ENCODE peak calls at places on chromosomes 16 and 17, in five cellular contexts. L, R, C, U and T are unnamed samples.

GRCh38 chr17:21280081-21280518 is 4.4 kb upstream of the MAP2K3 start:
- DNase-seq in C (peak), R (peak), L (peak), U (no peak), T (no peak)

GRCh38 chr16:80580109-80580832 is 39.5 kb downstream of the DYNLRB2 start:
- DNase-seq in L (peak), U (no peak), R (peak), C (no peak), T (no peak)

GRCh38 chr16:48526058-48526957 is 83.7 kb downstream of the N4BP1 start:
- DNase-seq in C (peak), L (peak), U (no peak), R (peak), T (no peak)

GRCh38 chr16:59719121-59719520 is 985.0 kb upstream of the GOT2 start:
- DNase-seq in R (no peak), L (no peak), U (no peak), C (no peak), T (no peak)

GRCh38 chr16:73298562-73298961 is 250.6 kb upstream of the ZFHX3 start:
- DNase-seq in R (no peak), C (no peak), L (no peak), U (no peak), T (no peak)

GRCh38 chr16:11916524-11917285 is 949 bp upstream of the GSPT1 start:
- DNase-seq in C (no peak), U (no peak), R (no peak), L (no peak), T (no peak)

GRCh38 chr16:66486199-66486772 is 59.2 kb downstream of the BEAN1 start:
- DNase-seq in L (no peak), C (peak), U (no peak), R (peak), T (no peak)

GRCh38 chr17:37691807-37692206 is 48.6 kb upstream of the DDX52 start:
- DNase-seq in C (no peak), U (no peak), L (no peak), R (no peak), T (no peak)

GRCh38 chr17:59848778-59849177 is 44.0 kb downstream of the TUBD1 start:
- DNase-seq in R (peak), C (peak), L (peak), U (no peak), T (no peak)

GRCh38 chr16:24670623-24671454 is 58.6 kb upstream of the TNRC6A start:
- DNase-seq in L (peak), U (peak), C (peak), R (peak), T (peak)

GRCh38 chr17:32621612-32622312 is 135.0 kb downstream of the CDK5R1 start:
- DNase-seq in R (no peak), L (no peak), C (no peak), U (no peak), T (peak)

GRCh38 chr16:55842369-55843104 is 9.6 kb upstream of the CES1 start:
- DNase-seq in U (no peak), C (no peak), L (peak), R (no peak), T (peak)

GRCh38 chr17:78248051-78248914 is 16.9 kb downstream of the TMEM235 start:
- DNase-seq in R (no peak), L (no peak), U (no peak), C (no peak), T (no peak)

GRCh38 chr17:81566461-81567126 is 14.4 kb upstream of the FAAP100 start:
- DNase-seq in C (peak), R (no peak), U (no peak), L (no peak), T (peak)

GRCh38 chr17:81553616-81554181 is 1.5 kb upstream of the FAAP100 start:
- DNase-seq in R (no peak), L (no peak), C (no peak), U (no peak), T (peak)

GRCh38 chr16:88303890-88304819 is 78.6 kb upstream of the ZNF469 start:
- DNase-seq in C (peak), U (no peak), L (no peak), R (no peak), T (peak)

GRCh38 chr16:28193530-28194423 is 18.0 kb downstream of the XPO6 start:
- DNase-seq in R (no peak), L (peak), U (no peak), C (no peak), T (peak)

GRCh38 chr17:81135503-81136283 is 29.6 kb upstream of the PVALEF start:
- DNase-seq in R (no peak), C (no peak), U (no peak), L (no peak), T (no peak)

GRCh38 chr17:5122586-5123342 is 6.9 kb downstream of the USP6 start:
- DNase-seq in L (peak), U (peak), C (peak), R (peak), T (no peak)

GRCh38 chr17:66803474-66803951 is 31.4 kb upstream of the CACNG5 start:
- DNase-seq in U (no peak), R (no peak), C (peak), L (no peak), T (no peak)

GRCh38 chr17:82884923-82885322 is 45.1 kb upstream of the ZNF750 start:
- DNase-seq in L (peak), U (no peak), R (peak), C (no peak), T (no peak)

GRCh38 chr17:58304735-58305486 is 23.7 kb downstream of the TSPOAP1 start:
- DNase-seq in R (peak), C (peak), L (no peak), U (peak), T (no peak)

GRCh38 chr17:17508641-17509591 is 12.7 kb upstream of the RASD1 start:
- DNase-seq in U (no peak), C (no peak), R (no peak), L (no peak), T (no peak)

GRCh38 chr16:66399930-66400329 is 27.2 kb upstream of the BEAN1 start:
- DNase-seq in U (peak), C (no peak), L (no peak), R (peak), T (no peak)

GRCh38 chr17:75723201-75723930 is 2.1 kb downstream of the ITGB4 start:
- DNase-seq in L (no peak), C (no peak), U (no peak), R (peak), T (no peak)

GRCh38 chr17:9189870-9190269 is 168.6 kb downstream of the NTN1 start:
- DNase-seq in U (no peak), R (no peak), L (no peak), C (no peak), T (no peak)

GRCh38 chr17:19703106-19703775 is 13.1 kb downstream of the SLC47A2 start:
- DNase-seq in C (no peak), L (no peak), R (peak), U (no peak), T (no peak)

GRCh38 chr17:35086931-35087573 is 23.5 kb upstream of the RFFL start:
- DNase-seq in U (no peak), C (no peak), L (no peak), R (no peak), T (no peak)

GRCh38 chr16:67594256-67594915 is 32.1 kb downstream of the CTCF start:
- DNase-seq in L (no peak), R (no peak), C (no peak), U (no peak), T (no peak)

GRCh38 chr17:34313164-34313563 is 6.1 kb upstream of the CCL8 start:
- DNase-seq in L (no peak), C (no peak), U (peak), R (no peak), T (no peak)

GRCh38 chr16:59593256-59593655 is 859.1 kb upstream of the GOT2 start:
- DNase-seq in R (no peak), L (no peak), U (no peak), C (no peak), T (no peak)

GRCh38 chr16:84175351-84176081 is 11.3 kb downstream of the TAF1C start:
- DNase-seq in L (peak), C (no peak), U (no peak), R (no peak), T (no peak)

GRCh38 chr16:48613061-48613957 is 3.3 kb upstream of the N4BP1 start:
- DNase-seq in C (no peak), L (peak), U (no peak), R (peak), T (no peak)

GRCh38 chr17:17239832-17240231 is 2.9 kb upstream of the FLCN start:
- DNase-seq in L (no peak), C (no peak), R (no peak), U (no peak), T (no peak)

GRCh38 chr16:13911306-13911705 is 8.6 kb upstream of the ERCC4 start:
- DNase-seq in U (no peak), L (no peak), R (no peak), C (no peak), T (no peak)
- TF ChIP-seq CTCF in U (no peak), L (no peak), R (no peak), C (no peak), T (no peak)

DNA sequence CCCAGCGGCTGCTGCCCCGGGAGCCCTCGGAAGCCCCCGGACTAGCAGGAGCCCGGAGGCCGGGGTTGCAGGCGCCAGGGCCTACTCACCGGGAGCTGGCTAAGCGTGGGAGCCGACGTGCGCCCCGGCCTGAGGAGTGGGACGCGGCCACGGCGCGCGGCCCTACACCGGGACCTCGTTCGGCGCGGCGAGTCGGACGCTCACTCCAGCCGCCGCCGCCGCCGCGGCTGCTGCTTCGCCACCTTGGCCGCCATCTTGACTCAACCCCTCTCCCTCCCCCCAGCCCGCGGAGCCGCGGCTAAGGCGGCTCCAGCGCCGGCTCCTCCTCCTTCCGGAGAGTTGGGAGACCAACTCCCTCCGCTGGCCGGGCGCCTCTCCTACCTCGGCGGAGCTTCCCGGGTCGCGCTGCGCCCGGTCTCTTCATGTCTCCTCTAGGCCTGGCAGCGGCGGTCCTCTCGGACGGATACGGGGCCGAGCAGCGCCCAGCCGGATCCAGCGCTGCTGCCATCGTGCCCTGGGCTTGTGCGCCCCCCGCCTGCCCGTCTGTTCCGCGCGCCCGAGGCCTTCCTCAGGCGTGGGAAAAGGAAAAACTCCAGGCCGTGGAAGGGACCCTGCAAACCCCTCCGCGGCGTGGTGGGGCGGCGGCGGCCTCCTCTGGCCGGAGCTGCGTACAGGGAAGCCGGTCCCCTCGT is at the start of gene NCOR1:
- DNase-seq in C (peak), U (peak), R (peak), L (peak), T (peak)
- TF ChIP-seq CTCF in C (no peak), U (no peak), R (no peak), L (peak), T (peak)

GRCh38 chr17:73593249-73593965 is 50.8 kb downstream of the SDK2 start:
- DNase-seq in C (no peak), L (no peak), U (no peak), R (no peak), T (no peak)

GRCh38 chr17:73594025-73594424 is 50.2 kb downstream of the SDK2 start:
- DNase-seq in R (no peak), C (no peak), L (no peak), U (no peak), T (no peak)

GRCh38 chr17:73595931-73596330 is 48.3 kb downstream of the SDK2 start:
- DNase-seq in C (no peak), R (no peak), U (no peak), L (no peak), T (no peak)

GRCh38 chr17:73594598-73594997 is 49.6 kb downstream of the SDK2 start:
- DNase-seq in U (no peak), C (no peak), R (no peak), L (no peak), T (no peak)

DNA sequence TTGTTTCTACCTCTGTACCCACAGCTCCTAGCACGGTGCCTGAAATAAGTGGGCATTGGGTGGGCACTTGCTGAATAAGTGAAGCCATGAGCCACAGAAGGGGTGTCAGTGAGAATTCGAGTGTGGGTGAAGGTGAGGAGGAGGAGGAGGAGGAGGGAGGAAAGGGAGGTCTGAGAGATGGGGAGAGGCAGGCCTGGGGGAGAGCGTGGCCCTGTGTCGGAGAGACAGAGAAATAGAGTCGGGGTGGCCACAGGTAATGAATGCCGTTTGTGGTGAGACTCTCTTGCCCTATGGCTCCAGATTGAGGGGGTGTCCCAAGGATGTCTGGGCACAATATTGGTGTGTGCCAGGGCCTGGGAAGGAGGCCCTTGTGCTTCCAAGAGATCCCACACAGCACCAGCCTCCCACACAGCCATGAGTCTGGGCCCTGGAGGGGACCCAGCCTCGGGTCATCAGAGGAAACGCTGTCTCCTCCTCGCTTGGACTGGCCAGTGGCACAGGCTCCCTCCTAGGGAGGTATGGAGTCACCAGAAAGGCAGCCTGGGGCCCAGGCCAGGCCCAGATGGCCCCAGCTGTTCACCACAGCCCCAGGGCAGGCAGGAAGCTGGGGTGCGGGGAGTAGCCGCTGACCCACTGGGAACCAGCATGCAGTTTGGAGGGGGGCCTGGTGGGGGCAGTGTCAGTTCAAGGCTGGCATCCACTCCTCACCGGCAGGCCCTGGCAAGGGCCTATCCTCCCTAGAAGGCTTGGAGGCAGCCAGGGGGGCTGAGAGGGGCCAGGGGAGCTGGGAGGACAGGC is 49.0 kb downstream of the SDK2 start:
- DNase-seq in C (no peak), U (no peak), R (no peak), L (peak), T (no peak)
- TF ChIP-seq CTCF in C (no peak), U (no peak), R (no peak), L (peak), T (peak)

GRCh38 chr17:13939222-13939621 is 130.1 kb upstream of the COX10 start:
- DNase-seq in C (no peak), U (no peak), L (no peak), R (no peak), T (no peak)
- TF ChIP-seq CTCF in C (no peak), U (no peak), L (peak), R (no peak), T (peak)

GRCh38 chr17:50195196-50195865 is 6.1 kb downstream of the COL1A1 start:
- DNase-seq in R (no peak), C (no peak), U (no peak), L (no peak), T (no peak)
- TF ChIP-seq CTCF in R (no peak), C (no peak), U (no peak), L (no peak), T (peak)

GRCh38 chr16:57801856-57802634 is at the start of gene KIFC3:
- DNase-seq in R (peak), C (peak), U (no peak), L (peak), T (no peak)
- TF ChIP-seq CTCF in R (no peak), C (no peak), U (no peak), L (no peak), T (no peak)

DNA sequence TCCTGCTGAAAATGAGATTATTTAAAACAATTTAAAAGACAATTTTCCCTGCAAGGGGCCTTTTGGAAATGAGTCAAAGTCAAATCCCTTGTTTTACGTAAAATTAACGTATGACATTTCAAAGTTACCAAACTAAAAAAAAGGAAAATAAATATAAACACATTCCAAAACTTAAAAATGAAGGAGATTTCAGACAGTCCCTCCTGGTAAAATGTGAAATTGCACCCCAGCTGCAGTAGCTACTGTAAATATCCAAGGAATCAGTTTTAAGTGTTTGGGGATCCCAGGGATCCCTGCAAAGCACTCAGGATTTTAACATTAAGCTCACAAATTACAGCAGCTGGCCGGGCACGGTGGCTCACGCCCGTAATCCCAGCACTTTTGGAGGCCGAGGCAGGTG is 63.3 kb downstream of the NXN start:
- DNase-seq in R (no peak), C (no peak), U (no peak), L (no peak), T (no peak)
- TF ChIP-seq CTCF in R (no peak), C (no peak), U (no peak), L (no peak), T (no peak)

DNA sequence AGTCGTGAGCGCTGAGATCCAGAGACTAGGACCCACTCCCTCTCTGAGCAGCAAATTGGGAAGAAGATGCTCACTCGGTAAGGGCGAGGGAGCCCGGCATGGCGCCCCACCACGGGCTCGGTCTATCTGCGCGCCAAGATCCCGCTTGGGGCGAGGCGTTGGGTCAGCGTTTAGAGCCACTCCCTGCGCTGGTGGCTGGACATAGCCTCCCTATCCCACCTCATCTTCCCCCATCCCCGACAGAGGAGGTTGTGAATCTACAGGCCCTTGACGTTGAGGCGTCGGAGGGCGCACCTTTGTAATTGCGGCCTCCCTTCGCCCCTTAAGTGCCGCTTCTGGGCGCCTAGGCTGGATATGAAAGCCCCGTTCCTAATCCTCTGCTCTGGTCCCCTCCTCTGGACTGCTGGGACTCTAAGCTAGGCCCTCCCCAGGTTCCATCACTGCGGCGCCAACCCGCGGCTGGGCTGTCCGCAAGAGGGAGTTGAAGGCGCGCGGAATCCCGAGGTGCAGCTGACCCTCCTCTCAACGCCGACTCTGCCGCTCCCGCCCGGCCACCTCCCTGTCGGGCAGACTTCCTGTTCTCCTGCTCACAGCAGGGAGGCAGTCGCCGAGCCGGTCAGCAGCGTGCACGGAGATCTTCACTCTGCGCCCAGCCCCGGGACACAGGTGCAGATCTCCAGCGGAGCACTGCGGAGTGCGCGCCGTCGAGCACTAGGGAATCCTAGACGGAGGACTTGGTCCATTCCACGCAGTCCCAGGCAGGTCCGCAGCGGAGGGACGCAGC is 16.1 kb upstream of the HOXB9 start:
- DNase-seq in C (peak), U (no peak), L (no peak), R (no peak), T (no peak)
- TF ChIP-seq CTCF in C (no peak), U (no peak), L (no peak), R (no peak), T (no peak)

GRCh38 chr16:3017806-3018506 is at the start of gene CLDN6:
- DNase-seq in C (no peak), R (no peak), U (no peak), L (no peak), T (no peak)
- TF ChIP-seq CTCF in C (no peak), R (no peak), U (no peak), L (no peak), T (peak)